ENCODE peak calls at places on chromosome 4, in four cellular contexts. One of them, this sample, is unnamed.
A peak's percentile ranks its signal among the peaks of the same experiment; 100 is the strongest.

GRCh38 chr4:79223993-79224776 is 101.7 kb downstream of the NAA11 start:
- DNase-seq in effector memory CD8-positive, alpha-beta T cell: no peak
- DNase-seq in EL: no peak
- DNase-seq in stimulated activated CD8-positive, alpha-beta memory T cell treated with anti-CD3 and anti-CD28 coated beads, Interleukin-7, amount 100 ng/mL, for 1 hour: no peak
- DNase-seq in this sample: no peak

GRCh38 chr4:91064157-91064853 is 937.1 kb downstream of the CCSER1 start:
- DNase-seq in effector memory CD8-positive, alpha-beta T cell: no peak
- DNase-seq in EL: no peak
- DNase-seq in stimulated activated CD8-positive, alpha-beta memory T cell treated with anti-CD3 and anti-CD28 coated beads, Interleukin-7, amount 100 ng/mL, for 1 hour: no peak
- DNase-seq in this sample: no peak

GRCh38 chr4:61254406-61254805 is 54.3 kb downstream of the ADGRL3 start:
- DNase-seq in effector memory CD8-positive, alpha-beta T cell: no peak
- DNase-seq in EL: no peak
- DNase-seq in stimulated activated CD8-positive, alpha-beta memory T cell treated with anti-CD3 and anti-CD28 coated beads, Interleukin-7, amount 100 ng/mL, for 1 hour: no peak
- DNase-seq in this sample: no peak

GRCh38 chr4:20493761-20494353 is 206.4 kb upstream of the PACRGL start:
- DNase-seq in effector memory CD8-positive, alpha-beta T cell: no peak
- DNase-seq in EL: peak; percentile 71
- DNase-seq in stimulated activated CD8-positive, alpha-beta memory T cell treated with anti-CD3 and anti-CD28 coated beads, Interleukin-7, amount 100 ng/mL, for 1 hour: no peak
- DNase-seq in this sample: no peak

GRCh38 chr4:13322681-13323101 is 161.4 kb downstream of the RAB28 start:
- DNase-seq in effector memory CD8-positive, alpha-beta T cell: no peak
- DNase-seq in EL: peak; percentile 85
- DNase-seq in stimulated activated CD8-positive, alpha-beta memory T cell treated with anti-CD3 and anti-CD28 coated beads, Interleukin-7, amount 100 ng/mL, for 1 hour: no peak
- DNase-seq in this sample: no peak

GRCh38 chr4:107991945-107992625 is 2.4 kb downstream of the HADH start:
- DNase-seq in effector memory CD8-positive, alpha-beta T cell: no peak
- DNase-seq in EL: no peak
- DNase-seq in stimulated activated CD8-positive, alpha-beta memory T cell treated with anti-CD3 and anti-CD28 coated beads, Interleukin-7, amount 100 ng/mL, for 1 hour: no peak
- DNase-seq in this sample: no peak

GRCh38 chr4:54513231-54513630 is 144.5 kb upstream of the KIT start:
- DNase-seq in effector memory CD8-positive, alpha-beta T cell: no peak
- DNase-seq in EL: peak; percentile 94
- DNase-seq in stimulated activated CD8-positive, alpha-beta memory T cell treated with anti-CD3 and anti-CD28 coated beads, Interleukin-7, amount 100 ng/mL, for 1 hour: no peak
- DNase-seq in this sample: no peak

GRCh38 chr4:146442801-146443200 is 78.9 kb downstream of the SLC10A7 start:
- DNase-seq in effector memory CD8-positive, alpha-beta T cell: no peak
- DNase-seq in EL: peak; percentile 69
- DNase-seq in stimulated activated CD8-positive, alpha-beta memory T cell treated with anti-CD3 and anti-CD28 coated beads, Interleukin-7, amount 100 ng/mL, for 1 hour: no peak
- DNase-seq in this sample: no peak

GRCh38 chr4:38014421-38014852 is 54.2 kb downstream of the PTTG2 start:
- DNase-seq in effector memory CD8-positive, alpha-beta T cell: no peak
- DNase-seq in EL: no peak
- DNase-seq in stimulated activated CD8-positive, alpha-beta memory T cell treated with anti-CD3 and anti-CD28 coated beads, Interleukin-7, amount 100 ng/mL, for 1 hour: no peak
- DNase-seq in this sample: no peak

GRCh38 chr4:131644619-131645018 is 1504.5 kb upstream of the PCDH10 start:
- DNase-seq in effector memory CD8-positive, alpha-beta T cell: no peak
- DNase-seq in EL: peak; percentile 8
- DNase-seq in stimulated activated CD8-positive, alpha-beta memory T cell treated with anti-CD3 and anti-CD28 coated beads, Interleukin-7, amount 100 ng/mL, for 1 hour: no peak
- DNase-seq in this sample: peak; percentile 49

GRCh38 chr4:98293089-98293887 is 32.1 kb downstream of the RAP1GDS1 start:
- DNase-seq in effector memory CD8-positive, alpha-beta T cell: no peak
- DNase-seq in EL: peak; percentile 5
- DNase-seq in stimulated activated CD8-positive, alpha-beta memory T cell treated with anti-CD3 and anti-CD28 coated beads, Interleukin-7, amount 100 ng/mL, for 1 hour: no peak
- DNase-seq in this sample: no peak

This sample was measured in glutamatergic neuron.